ENCODE peak calls at places on chromosomes 13 and 19, in four cellular contexts. E is IMR-90, D is GM12878, L is K562. K is an unnamed sample.

GRCh38 chr19:45542234-45542668 is 35.0 kb downstream of the VASP start:
- DNase-seq in E (no peak), D (no peak), L (no peak), K (no peak)

GRCh38 chr19:50341091-50341564 is 12.0 kb upstream of the KCNC3 start:
- DNase-seq in E (no peak), D (peak; percentile 96), L (no peak), K (no peak)

GRCh38 chr13:111531505-111531904 is 211.1 kb downstream of the TEX29 start:
- DNase-seq in E (peak; percentile 0), D (no peak), L (no peak), K (no peak)

GRCh38 chr13:99377641-99378040 is 70.4 kb upstream of the GPR183 start:
- DNase-seq in E (no peak), D (no peak), L (no peak), K (no peak)

GRCh38 chr13:113968463-113969310 is 5.2 kb downstream of the C13orf46 start:
- DNase-seq in E (no peak), D (no peak), L (no peak), K (no peak)

GRCh38 chr13:36839981-36840380 is 21.0 kb downstream of the RFXAP start:
- DNase-seq in E (no peak), D (no peak), L (no peak), K (no peak)

GRCh38 chr13:44516771-44517170 is 59.4 kb downstream of the TSC22D1 start:
- DNase-seq in E (no peak), D (no peak), L (no peak), K (no peak)

GRCh38 chr19:4539697-4540581 is at the start of gene LRG1:
- DNase-seq in E (no peak), D (peak; percentile 30), L (peak; percentile 88), K (peak; percentile 30)

GRCh38 chr13:64234255-64234654 is 2818.6 kb upstream of the PCDH20 start:
- DNase-seq in E (peak; percentile 65), D (no peak), L (no peak), K (peak; percentile 93)

GRCh38 chr19:38013913-38014575 is 107.0 kb downstream of the SIPA1L3 start:
- DNase-seq in E (no peak), D (no peak), L (no peak), K (no peak)
- TF ChIP-seq FOS in E (no peak), D (no peak), L (no peak), K (no peak)

GRCh38 chr13:112720814-112721197 is 31.0 kb downstream of the ATP11A start:
- DNase-seq in E (no peak), D (no peak), L (no peak), K (no peak)

GRCh38 chr13:112724788-112725345 is 35.0 kb downstream of the ATP11A start:
- DNase-seq in E (no peak), D (no peak), L (no peak), K (no peak)

GRCh38 chr13:112723771-112724170 is 33.9 kb downstream of the ATP11A start:
- DNase-seq in E (no peak), D (no peak), L (no peak), K (no peak)

GRCh38 chr13:112721198-112722104 is 31.6 kb downstream of the ATP11A start:
- DNase-seq in E (no peak), D (no peak), L (peak; percentile 41), K (peak; percentile 40)

DNA sequence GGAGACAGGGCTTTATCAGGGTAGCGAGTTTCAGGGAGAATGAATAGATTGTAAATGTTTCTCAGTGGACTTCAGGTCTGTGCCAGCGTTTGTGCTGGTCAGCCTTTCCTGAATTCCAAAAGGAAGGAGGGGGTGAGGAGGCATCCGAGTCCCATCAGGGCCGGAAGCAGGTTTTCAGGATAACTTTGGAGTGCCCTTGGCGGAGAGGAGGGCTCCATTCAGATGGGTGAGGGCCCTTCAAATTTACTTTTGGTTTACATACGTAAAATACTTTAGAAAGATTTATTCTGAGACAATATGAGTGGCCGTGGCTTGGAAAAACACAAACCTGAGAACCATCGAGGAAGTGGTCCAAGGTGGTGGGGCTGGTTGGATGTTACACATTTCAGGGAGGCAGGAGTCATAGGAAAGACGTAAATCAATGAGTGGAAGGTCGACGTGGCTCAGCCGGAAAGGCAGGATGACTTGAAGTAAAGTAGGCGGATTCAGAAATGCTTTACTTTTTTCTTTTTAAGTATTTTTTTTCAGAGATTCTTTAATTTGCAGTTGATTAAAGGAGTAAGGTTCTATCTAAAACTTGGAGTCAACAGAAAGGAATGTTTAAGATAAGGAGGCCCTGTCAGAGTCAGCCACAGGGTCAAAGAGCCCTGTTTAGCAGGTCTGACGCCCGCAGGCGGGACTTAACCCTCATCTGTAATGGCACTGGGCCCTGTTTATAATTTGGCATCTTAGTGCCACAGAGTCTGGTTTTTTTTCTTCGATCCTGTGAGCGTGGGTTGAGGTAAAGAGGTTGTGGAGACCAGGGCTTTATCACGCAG is 32.8 kb downstream of the ATP11A start:
- DNase-seq in E (peak; percentile 98), D (no peak), L (peak; percentile 54), K (peak; percentile 92)
- TF ChIP-seq FOS in E (peak; percentile 82), D (no peak), L (no peak), K (peak; percentile 66)

GRCh38 chr13:48199404-48199991 is 33.5 kb upstream of the ITM2B start:
- DNase-seq in E (no peak), D (no peak), L (no peak), K (no peak)
- TF ChIP-seq FOS in E (no peak), D (no peak), L (no peak), K (no peak)

DNA sequence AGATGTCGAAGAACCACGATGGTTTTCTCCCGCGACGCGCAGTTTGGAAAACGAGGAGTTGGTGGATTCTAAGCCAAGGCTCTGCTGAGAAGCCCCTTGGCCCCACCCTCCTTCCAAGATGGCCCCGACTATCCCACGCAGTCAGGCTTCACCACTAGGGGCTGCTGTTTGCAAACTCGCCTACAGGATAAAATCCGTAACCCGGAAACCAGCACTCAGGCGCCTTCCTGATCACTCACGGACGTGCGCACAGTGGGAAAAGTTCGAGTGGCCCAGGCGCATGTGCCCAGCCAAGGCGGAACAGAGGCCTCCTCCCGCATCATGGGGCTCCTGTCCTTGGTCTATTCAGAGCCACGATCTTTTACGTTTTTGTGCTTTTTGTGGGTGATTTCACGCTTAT is 19.2 kb upstream of the UQCR11 start:
- DNase-seq in E (peak; percentile 37), D (no peak), L (peak; percentile 69), K (peak; percentile 67)
- TF ChIP-seq FOS in E (no peak), D (no peak), L (no peak), K (no peak)

GRCh38 chr13:32330438-32330837 is 15.1 kb downstream of the BRCA2 start:
- DNase-seq in E (peak; percentile 71), D (no peak), L (no peak), K (no peak)
- TF ChIP-seq FOS in E (peak; percentile 34), D (no peak), L (no peak), K (no peak)

DNA sequence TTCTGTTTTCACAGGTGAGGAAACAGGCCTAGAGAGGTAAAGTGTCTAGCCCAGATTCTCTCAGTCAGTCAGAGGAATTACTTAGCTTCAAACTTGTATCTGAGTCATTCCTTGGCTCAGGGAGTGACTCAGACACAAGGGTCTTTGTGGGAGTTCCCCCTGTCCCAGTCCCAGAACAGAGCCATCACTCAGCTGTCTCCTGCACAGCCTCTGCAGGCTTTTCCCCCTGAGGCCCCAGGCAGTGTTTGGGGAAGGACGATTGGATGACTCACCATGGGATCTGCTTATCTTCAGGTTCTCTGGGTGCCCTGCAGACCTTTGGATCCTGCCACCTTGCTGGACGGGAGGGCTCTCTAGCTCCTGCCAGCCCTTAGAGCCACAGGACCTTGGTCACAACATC is 13.2 kb downstream of the ZNF793 start:
- DNase-seq in E (peak; percentile 28), D (no peak), L (no peak), K (no peak)
- TF ChIP-seq FOS in E (no peak), D (no peak), L (no peak), K (no peak)

DNA sequence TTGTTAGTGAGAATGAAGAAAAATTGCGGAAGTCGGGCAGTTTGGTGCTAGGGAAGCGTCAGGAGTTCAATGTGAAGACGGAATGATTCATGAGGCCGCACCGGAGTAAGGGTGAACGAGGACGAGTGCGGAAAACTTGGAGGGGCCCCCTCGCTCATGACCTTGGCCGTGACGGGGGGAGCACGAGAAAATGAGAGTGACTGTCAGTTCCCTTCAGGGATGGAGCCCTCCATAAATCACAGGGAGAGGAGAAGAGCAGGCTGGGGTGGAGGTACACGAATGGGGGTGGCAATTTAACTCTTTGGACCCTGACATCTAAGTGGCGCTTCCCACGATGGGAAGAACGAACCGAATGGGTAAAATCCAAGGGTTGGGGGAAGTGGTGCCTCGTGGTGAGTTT is 486.4 kb downstream of the TSHZ3 start:
- DNase-seq in E (no peak), D (no peak), L (no peak), K (no peak)
- TF ChIP-seq FOS in E (no peak), D (no peak), L (no peak), K (no peak)

GRCh38 chr13:30616927-30617314 is 799 bp upstream of the USPL1 start:
- DNase-seq in E (peak; percentile 89), D (peak; percentile 61), L (peak; percentile 40), K (peak; percentile 92)

GRCh38 chr13:30617315-30618185 is at the start of gene USPL1:
- DNase-seq in E (peak; percentile 99), D (peak; percentile 96), L (peak; percentile 85), K (peak; percentile 100)

GRCh38 chr13:30618186-30618937 is 642 bp downstream of the USPL1 start:
- DNase-seq in E (no peak), D (no peak), L (peak; percentile 6), K (peak; percentile 48)

GRCh38 chr13:30618938-30619289 is 1.2 kb downstream of the USPL1 start:
- DNase-seq in E (no peak), D (no peak), L (no peak), K (no peak)

DNA sequence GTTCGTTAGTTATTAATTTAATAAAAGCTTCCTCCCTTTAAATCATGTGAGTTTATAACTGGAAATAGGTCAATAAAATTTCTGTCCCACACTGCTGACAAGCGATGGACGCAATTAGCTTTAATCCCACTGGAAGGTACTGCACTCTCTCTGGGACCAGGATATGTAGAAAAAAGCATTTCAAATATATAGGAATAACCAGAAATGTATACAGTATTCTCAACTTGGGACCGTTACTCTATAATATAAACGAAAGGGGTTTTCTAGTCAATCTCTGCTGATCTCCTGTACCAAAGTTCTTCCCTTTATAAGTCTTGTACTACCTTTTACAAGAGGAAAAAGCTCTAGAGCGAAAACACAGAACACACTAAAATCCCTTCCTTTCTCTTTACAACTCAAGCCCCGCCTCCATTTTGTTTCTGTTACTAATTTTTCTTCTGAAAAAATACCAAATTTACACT is 1.8 kb upstream of the USPL1 start:
- DNase-seq in E (peak; percentile 41), D (no peak), L (peak; percentile 12), K (peak; percentile 73)
- TF ChIP-seq FOS in E (no peak), D (no peak), L (no peak), K (no peak)